ENCODE peak calls at places on chromosome 10, in five cellular contexts. One of them, this sample, is unnamed. For H3K36me3 and H3K4me1, the result is how much of the 10 kb centered on the place peaks cover.

GRCh38 chr10:44865289-44865671 is 45.9 kb upstream of the TMEM72 start:
- DNase-seq in ovary: no peak
- DNase-seq in suprapubic skin: no peak
- DNase-seq in endothelial cell of umbilical vein: no peak
- DNase-seq in SJSA1: no peak
- DNase-seq in this sample: no peak

GRCh38 chr10:11454958-11455566 is 156.4 kb downstream of the USP6NL start:
- DNase-seq in ovary: no peak
- DNase-seq in suprapubic skin: no peak
- DNase-seq in endothelial cell of umbilical vein: no peak
- DNase-seq in SJSA1: no peak
- DNase-seq in this sample: no peak

GRCh38 chr10:126302831-126303230 is 85.4 kb downstream of the ADAM12 start:
- DNase-seq in ovary: no peak
- DNase-seq in suprapubic skin: no peak
- DNase-seq in endothelial cell of umbilical vein: no peak
- DNase-seq in SJSA1: no peak
- DNase-seq in this sample: no peak

GRCh38 chr10:96651998-96652431 is 65.2 kb upstream of the TM9SF3 start:
- DNase-seq in ovary: no peak
- DNase-seq in suprapubic skin: no peak
- DNase-seq in endothelial cell of umbilical vein: no peak
- DNase-seq in SJSA1: no peak
- DNase-seq in this sample: no peak

GRCh38 chr10:97116534-97117162 is 69.1 kb downstream of the SLIT1 start:
- DNase-seq in ovary: no peak
- DNase-seq in suprapubic skin: no peak
- DNase-seq in endothelial cell of umbilical vein: no peak
- DNase-seq in SJSA1: no peak
- DNase-seq in this sample: no peak

GRCh38 chr10:79147796-79148451 is 79.2 kb downstream of the ZMIZ1 start:
- DNase-seq in ovary: no peak
- DNase-seq in suprapubic skin: no peak
- DNase-seq in endothelial cell of umbilical vein: no peak
- DNase-seq in SJSA1: no peak
- DNase-seq in this sample: no peak

GRCh38 chr10:44682516-44682915 is 228.6 kb upstream of the TMEM72 start:
- DNase-seq in ovary: no peak
- DNase-seq in suprapubic skin: no peak
- DNase-seq in endothelial cell of umbilical vein: no peak
- DNase-seq in SJSA1: no peak
- DNase-seq in this sample: no peak

GRCh38 chr10:43214956-43215561 is 51.8 kb downstream of the RASGEF1A start:
- DNase-seq in ovary: no peak
- DNase-seq in suprapubic skin: no peak
- DNase-seq in endothelial cell of umbilical vein: no peak
- DNase-seq in SJSA1: no peak
- DNase-seq in this sample: no peak

GRCh38 chr10:1706711-1707110 is 30.6 kb downstream of the ADARB2 start:
- DNase-seq in ovary: no peak
- DNase-seq in suprapubic skin: no peak
- DNase-seq in endothelial cell of umbilical vein: no peak
- DNase-seq in SJSA1: peak
- DNase-seq in this sample: no peak

GRCh38 chr10:114304566-114305421 is 65.7 kb downstream of the VWA2 start:
- DNase-seq in ovary: peak
- DNase-seq in suprapubic skin: no peak
- DNase-seq in endothelial cell of umbilical vein: no peak
- DNase-seq in SJSA1: peak
- DNase-seq in this sample: peak

GRCh38 chr10:61160253-61160652 is 216.3 kb upstream of the RHOBTB1 start:
- DNase-seq in ovary: no peak
- DNase-seq in suprapubic skin: no peak
- DNase-seq in endothelial cell of umbilical vein: no peak
- DNase-seq in SJSA1: no peak
- DNase-seq in this sample: no peak

GRCh38 chr10:92142949-92143348 is 147.9 kb downstream of the CPEB3 start:
- DNase-seq in ovary: no peak
- DNase-seq in suprapubic skin: no peak
- DNase-seq in endothelial cell of umbilical vein: no peak
- DNase-seq in SJSA1: no peak
- DNase-seq in this sample: no peak

GRCh38 chr10:67815571-67816059 is 22.4 kb downstream of the DNAJC12 start:
- DNase-seq in ovary: no peak
- DNase-seq in suprapubic skin: no peak
- DNase-seq in endothelial cell of umbilical vein: peak
- DNase-seq in SJSA1: no peak
- DNase-seq in this sample: no peak

GRCh38 chr10:103653581-103654020 is 160.1 kb downstream of the NEURL1 start:
- DNase-seq in ovary: no peak
- DNase-seq in suprapubic skin: peak
- DNase-seq in endothelial cell of umbilical vein: no peak
- DNase-seq in SJSA1: no peak
- DNase-seq in this sample: no peak

GRCh38 chr10:25061711-25062455 is 45.5 kb downstream of the THNSL1 start:
- DNase-seq in ovary: no peak
- DNase-seq in suprapubic skin: no peak
- DNase-seq in endothelial cell of umbilical vein: no peak
- DNase-seq in SJSA1: no peak
- DNase-seq in this sample: no peak

GRCh38 chr10:69408318-69409175 is 8.2 kb downstream of the TACR2 start:
- DNase-seq in ovary: peak
- DNase-seq in suprapubic skin: peak
- DNase-seq in endothelial cell of umbilical vein: peak
- DNase-seq in SJSA1: peak
- DNase-seq in this sample: peak

GRCh38 chr10:33240265-33240664 is 94.2 kb downstream of the NRP1 start:
- DNase-seq in ovary: no peak
- DNase-seq in suprapubic skin: no peak
- DNase-seq in endothelial cell of umbilical vein: no peak
- DNase-seq in SJSA1: no peak
- DNase-seq in this sample: no peak

GRCh38 chr10:69961864-69962745 is 90.5 kb upstream of the MACROH2A2 start:
- DNase-seq in ovary: no peak
- DNase-seq in suprapubic skin: no peak
- DNase-seq in endothelial cell of umbilical vein: no peak
- DNase-seq in SJSA1: peak
- DNase-seq in this sample: no peak

GRCh38 chr10:19929466-19930140 is 113.4 kb downstream of the PLXDC2 start:
- DNase-seq in ovary: no peak
- DNase-seq in suprapubic skin: no peak
- DNase-seq in endothelial cell of umbilical vein: peak
- DNase-seq in SJSA1: no peak
- DNase-seq in this sample: no peak

GRCh38 chr10:59362184-59362966 is at the start of gene FAM13C:
- DNase-seq in ovary: peak
- DNase-seq in suprapubic skin: peak
- DNase-seq in endothelial cell of umbilical vein: peak
- DNase-seq in SJSA1: peak
- DNase-seq in this sample: peak

GRCh38 chr10:98400482-98400881 is 14.5 kb downstream of the PYROXD2 start:
- DNase-seq in ovary: no peak
- DNase-seq in suprapubic skin: no peak
- DNase-seq in endothelial cell of umbilical vein: no peak
- DNase-seq in SJSA1: no peak
- DNase-seq in this sample: no peak

GRCh38 chr10:86730227-86730626 is 26.2 kb upstream of the BMPR1A start:
- DNase-seq in ovary: peak
- DNase-seq in suprapubic skin: no peak
- DNase-seq in endothelial cell of umbilical vein: no peak
- DNase-seq in SJSA1: no peak
- DNase-seq in this sample: no peak

GRCh38 chr10:75528392-75528791 is 97.0 kb downstream of the LRMDA start:
- DNase-seq in ovary: no peak
- DNase-seq in suprapubic skin: no peak
- DNase-seq in endothelial cell of umbilical vein: no peak
- DNase-seq in SJSA1: no peak
- DNase-seq in this sample: no peak

GRCh38 chr10:21732067-21732772 is 198.2 kb downstream of the MLLT10 start:
- DNase-seq in ovary: peak
- DNase-seq in suprapubic skin: no peak
- DNase-seq in endothelial cell of umbilical vein: peak
- DNase-seq in SJSA1: peak
- DNase-seq in this sample: peak

GRCh38 chr10:22263106-22263505 is 45.3 kb upstream of the EBLN1 start:
- DNase-seq in ovary: no peak
- DNase-seq in suprapubic skin: no peak
- DNase-seq in endothelial cell of umbilical vein: no peak
- DNase-seq in SJSA1: no peak
- DNase-seq in this sample: no peak

GRCh38 chr10:33279791-33280190 is 54.7 kb downstream of the NRP1 start:
- DNase-seq in ovary: no peak
- DNase-seq in suprapubic skin: no peak
- DNase-seq in endothelial cell of umbilical vein: no peak
- DNase-seq in SJSA1: no peak
- DNase-seq in this sample: no peak

GRCh38 chr10:112087953-112088352 is 95.6 kb downstream of the GPAM start:
- DNase-seq in ovary: no peak
- DNase-seq in suprapubic skin: no peak
- DNase-seq in endothelial cell of umbilical vein: no peak
- DNase-seq in SJSA1: no peak
- DNase-seq in this sample: no peak

GRCh38 chr10:71272122-71272771 is 46.8 kb upstream of the SLC29A3 start:
- DNase-seq in ovary: no peak
- DNase-seq in suprapubic skin: no peak
- DNase-seq in endothelial cell of umbilical vein: peak
- DNase-seq in SJSA1: no peak
- DNase-seq in this sample: no peak

GRCh38 chr10:71769279-71769823 is 4.0 kb downstream of the VSIR start:
- DNase-seq in ovary: no peak
- DNase-seq in suprapubic skin: no peak
- DNase-seq in endothelial cell of umbilical vein: peak
- DNase-seq in SJSA1: no peak
- DNase-seq in this sample: no peak

GRCh38 chr10:93461124-93461806 is 20.9 kb downstream of the MYOF start:
- DNase-seq in ovary: no peak
- DNase-seq in suprapubic skin: peak
- DNase-seq in endothelial cell of umbilical vein: peak
- DNase-seq in SJSA1: no peak
- DNase-seq in this sample: no peak

GRCh38 chr10:130425881-130426435 is 289.8 kb downstream of the GLRX3 start:
- DNase-seq in ovary: no peak
- DNase-seq in suprapubic skin: no peak
- DNase-seq in endothelial cell of umbilical vein: no peak
- DNase-seq in SJSA1: no peak
- DNase-seq in this sample: no peak

GRCh38 chr10:105063796-105064195 is 422.7 kb downstream of the SORCS3 start:
- DNase-seq in ovary: no peak
- DNase-seq in suprapubic skin: no peak
- DNase-seq in endothelial cell of umbilical vein: no peak
- DNase-seq in SJSA1: no peak
- DNase-seq in this sample: peak

GRCh38 chr10:101780187-101780817 is 2.9 kb downstream of the NPM3 start:
- DNase-seq in ovary: no peak
- DNase-seq in suprapubic skin: peak
- DNase-seq in endothelial cell of umbilical vein: no peak
- DNase-seq in SJSA1: no peak
- DNase-seq in this sample: no peak
- H3K4me3 ChIP-seq in ovary: peak
- H3K4me3 ChIP-seq in suprapubic skin: peak
- H3K4me3 ChIP-seq in endothelial cell of umbilical vein: no peak
- H3K4me3 ChIP-seq in SJSA1: no peak
- H3K4me3 ChIP-seq in this sample: no peak

GRCh38 chr10:122997864-122998263 is 10.7 kb downstream of the IKZF5 start:
- DNase-seq in ovary: no peak
- DNase-seq in suprapubic skin: no peak
- DNase-seq in endothelial cell of umbilical vein: no peak
- DNase-seq in SJSA1: no peak
- DNase-seq in this sample: no peak
- H3K36me3 ChIP-seq in ovary: under half
- H3K36me3 ChIP-seq in suprapubic skin: under half
- H3K36me3 ChIP-seq in endothelial cell of umbilical vein: under half
- H3K36me3 ChIP-seq in SJSA1: under half
- H3K36me3 ChIP-seq in this sample: under half

DNA sequence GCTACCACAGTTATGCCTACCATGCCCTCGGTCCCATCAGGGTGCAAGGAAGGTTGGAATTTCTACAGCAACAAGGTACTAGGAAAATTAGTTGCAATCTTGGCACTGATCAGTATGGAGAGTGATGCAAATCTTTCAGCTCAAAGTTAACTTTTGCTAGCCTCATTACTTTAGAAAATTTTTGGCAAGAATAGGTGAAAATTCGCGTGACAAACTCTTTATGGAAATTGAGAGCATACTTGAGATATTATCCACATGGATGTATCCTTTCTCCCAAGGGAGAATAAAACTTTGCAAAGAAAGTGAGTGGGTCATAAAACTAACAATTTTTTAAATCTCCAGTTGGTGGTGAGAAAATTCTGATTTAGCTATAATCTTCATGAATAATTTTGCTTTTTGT is 71.1 kb upstream of the SLC39A12 start:
- DNase-seq in ovary: no peak
- DNase-seq in suprapubic skin: no peak
- DNase-seq in endothelial cell of umbilical vein: no peak
- DNase-seq in SJSA1: no peak
- DNase-seq in this sample: no peak
- H3K4me1 ChIP-seq in ovary: under half
- H3K4me1 ChIP-seq in suprapubic skin: under half
- H3K4me1 ChIP-seq in endothelial cell of umbilical vein: under half
- H3K4me1 ChIP-seq in SJSA1: under half
- H3K4me1 ChIP-seq in this sample: under half

DNA sequence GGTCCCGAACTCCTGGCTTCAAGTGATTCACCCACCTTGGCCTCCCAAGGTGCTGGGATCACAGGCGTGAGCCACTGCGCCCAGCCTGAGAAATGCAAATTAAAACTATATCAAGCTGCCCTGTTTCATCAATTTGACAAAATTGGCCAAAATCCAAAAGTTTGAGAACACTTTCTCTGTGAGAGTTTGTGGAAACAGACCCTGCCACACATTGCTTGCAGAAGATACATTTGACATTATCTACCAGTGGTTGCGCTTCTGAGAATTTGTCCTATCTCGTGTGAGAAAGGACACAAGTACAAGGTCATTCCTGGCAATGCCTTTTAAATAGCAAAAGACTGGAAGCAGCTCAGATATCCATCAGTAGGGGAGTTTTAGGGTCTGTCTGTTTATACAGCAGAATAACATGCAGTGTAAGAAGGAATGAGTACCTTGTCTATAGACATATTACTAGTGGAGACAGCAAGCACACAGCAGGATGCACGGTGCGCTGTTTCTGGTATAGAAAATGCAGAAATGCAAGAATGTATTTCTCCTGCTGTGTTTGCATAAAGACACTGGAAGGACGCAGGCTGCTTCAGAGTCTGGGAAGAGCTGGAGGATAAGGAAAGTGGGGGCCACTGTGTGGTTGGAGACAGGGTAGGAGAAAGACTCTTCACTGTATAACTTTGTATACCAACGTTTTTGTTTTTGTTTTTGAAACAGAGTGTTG is 4.3 kb downstream of the LHPP start:
- DNase-seq in ovary: no peak
- DNase-seq in suprapubic skin: no peak
- DNase-seq in endothelial cell of umbilical vein: no peak
- DNase-seq in SJSA1: no peak
- DNase-seq in this sample: no peak
- H3K4me3 ChIP-seq in ovary: no peak
- H3K4me3 ChIP-seq in suprapubic skin: no peak
- H3K4me3 ChIP-seq in endothelial cell of umbilical vein: no peak
- H3K4me3 ChIP-seq in SJSA1: no peak
- H3K4me3 ChIP-seq in this sample: no peak